ENCODE peak calls at places on chromosomes 16 and 17, in six cellular contexts. I, A, T, Q, N and D are unnamed samples.

GRCh38 chr16:4064950-4065352 is 51.3 kb downstream of the ADCY9 start:
- DNase-seq in A (no peak), N (no peak), Q (no peak), T (no peak), I (no peak), D (no peak)

GRCh38 chr16:1524366-1524765 is 9.1 kb upstream of the TMEM204 start:
- DNase-seq in I (no peak), Q (no peak), A (no peak), N (no peak), T (no peak), D (no peak)

GRCh38 chr16:46972971-46973456 is 460 bp downstream of the DNAJA2 start:
- DNase-seq in N (peak; percentile 12), I (no peak), Q (peak; percentile 51), T (peak; percentile 36), A (no peak), D (peak; percentile 11)

GRCh38 chr16:1989826-1990335 is at the start of gene SYNGR3:
- DNase-seq in I (no peak), A (no peak), Q (peak; percentile 54), T (no peak), N (no peak), D (no peak)

GRCh38 chr16:64621616-64622015 is 500.2 kb downstream of the CDH11 start:
- DNase-seq in A (no peak), I (no peak), Q (no peak), T (no peak), N (peak; percentile 12), D (no peak)

GRCh38 chr16:89320717-89321501 is 103.4 kb downstream of the ZNF778 start:
- DNase-seq in Q (peak; percentile 74), T (no peak), I (peak; percentile 42), N (peak; percentile 49), A (peak; percentile 71), D (peak; percentile 55)

GRCh38 chr17:4738136-4739121 is 1.2 kb upstream of the ZMYND15 start:
- DNase-seq in I (no peak), Q (peak; percentile 48), A (no peak), N (no peak), T (no peak), D (no peak)

GRCh38 chr16:4353675-4354074 is 2.6 kb upstream of the PAM16 start:
- DNase-seq in Q (no peak), N (no peak), I (no peak), T (no peak), A (no peak), D (no peak)

GRCh38 chr16:69894675-69895074 is 56.5 kb upstream of the CLEC18A start:
- DNase-seq in A (no peak), I (no peak), N (no peak), Q (no peak), T (no peak), D (no peak)

GRCh38 chr17:29577778-29578211 is 9.3 kb downstream of the TP53I13 start:
- DNase-seq in N (no peak), T (no peak), A (peak; percentile 65), I (peak; percentile 49), Q (no peak), D (no peak)

GRCh38 chr17:12990041-12990808 is 27.6 kb downstream of the ELAC2 start:
- DNase-seq in I (no peak), N (no peak), T (no peak), A (no peak), Q (peak; percentile 38), D (no peak)

GRCh38 chr17:307295-307691 is 45.3 kb downstream of the RPH3AL start:
- DNase-seq in N (no peak), Q (no peak), I (no peak), T (no peak), A (no peak), D (no peak)

GRCh38 chr16:68470461-68471150 is 22.3 kb upstream of the SMPD3 start:
- DNase-seq in I (no peak), Q (no peak), N (no peak), A (no peak), T (no peak), D (no peak)

GRCh38 chr16:20844054-20844453 is 37.7 kb downstream of the REXO5 start:
- DNase-seq in A (no peak), T (no peak), Q (no peak), I (no peak), N (no peak), D (peak; percentile 30)

GRCh38 chr16:50489187-50489586 is 59.0 kb upstream of the NKD1 start:
- DNase-seq in N (no peak), Q (no peak), T (no peak), I (no peak), A (no peak), D (no peak)

GRCh38 chr16:84986879-84987278 is 24.5 kb downstream of the ZDHHC7 start:
- DNase-seq in A (no peak), I (no peak), N (no peak), Q (no peak), T (no peak), D (no peak)

GRCh38 chr17:29108806-29109476 is 66.0 kb downstream of the PIPOX start:
- DNase-seq in T (no peak), Q (no peak), A (no peak), I (no peak), N (no peak), D (no peak)

GRCh38 chr16:50664270-50664669 is 16.8 kb downstream of the SNX20 start:
- DNase-seq in I (no peak), T (no peak), A (no peak), Q (no peak), N (no peak), D (no peak)

GRCh38 chr16:66473654-66474519 is 46.8 kb downstream of the BEAN1 start:
- DNase-seq in Q (no peak), T (no peak), I (no peak), N (no peak), A (no peak), D (no peak)

GRCh38 chr16:29825145-29826044 is 5.1 kb downstream of the MVP start:
- DNase-seq in Q (no peak), I (peak; percentile 90), A (peak; percentile 93), N (peak; percentile 93), T (no peak), D (peak; percentile 87)

GRCh38 chr17:29828676-29829291 is 101.2 kb downstream of the SSH2 start:
- DNase-seq in Q (no peak), I (no peak), N (no peak), A (no peak), T (no peak), D (no peak)

GRCh38 chr17:65185686-65186382 is 48.7 kb downstream of the RGS9 start:
- DNase-seq in A (no peak), I (no peak), Q (peak; percentile 48), N (no peak), T (no peak), D (no peak)

GRCh38 chr16:495127-495748 is 32.3 kb upstream of the CAPN15 start:
- DNase-seq in T (peak; percentile 59), N (peak; percentile 49), Q (peak; percentile 88), A (peak; percentile 43), I (peak; percentile 45), D (peak; percentile 54)

GRCh38 chr17:78197147-78197830 is 10.1 kb downstream of the AFMID start:
- DNase-seq in Q (no peak), T (no peak), N (no peak), A (no peak), I (no peak), D (peak; percentile 39)

GRCh38 chr16:85816159-85816558 is 16.7 kb downstream of the COX4I1 start:
- DNase-seq in Q (no peak), T (no peak), N (no peak), A (no peak), I (no peak), D (no peak)

GRCh38 chr17:38926290-38927070 is 1.1 kb downstream of the LASP1NB start:
- DNase-seq in T (no peak), N (no peak), A (peak; percentile 51), Q (no peak), I (no peak), D (no peak)

GRCh38 chr17:35898283-35899070 is 18.3 kb upstream of the CCL5 start:
- DNase-seq in T (no peak), I (no peak), Q (no peak), A (no peak), N (no peak), D (no peak)

GRCh38 chr16:74990832-74991231 is 5.9 kb upstream of the WDR59 start:
- DNase-seq in Q (no peak), T (no peak), N (no peak), I (no peak), A (no peak), D (no peak)

GRCh38 chr16:48499822-48500440 is 110.0 kb downstream of the N4BP1 start:
- DNase-seq in N (peak; percentile 93), A (peak; percentile 98), I (peak; percentile 98), T (no peak), Q (no peak), D (peak; percentile 95)

GRCh38 chr17:49861150-49861884 is 13.4 kb upstream of the TAC4 start:
- DNase-seq in A (peak; percentile 46), Q (peak; percentile 68), N (peak; percentile 40), I (peak; percentile 34), T (peak; percentile 64), D (peak; percentile 38)

GRCh38 chr17:17870292-17870691 is 33.5 kb upstream of the SREBF1 start:
- DNase-seq in I (no peak), T (no peak), A (no peak), Q (peak; percentile 36), N (no peak), D (no peak)
- TF ChIP-seq CTCF in I (no peak), T (no peak), A (no peak), Q (peak; percentile 61), N (no peak), D (no peak)

GRCh38 chr17:3295632-3296031 is 2.5 kb downstream of the OR3A1 start:
- DNase-seq in T (no peak), I (no peak), N (no peak), Q (no peak), A (no peak), D (no peak)

GRCh38 chr17:3298260-3298659 is at the start of gene OR3A1:
- DNase-seq in I (no peak), Q (no peak), T (no peak), A (no peak), N (no peak), D (no peak)
- TF ChIP-seq CTCF in I (no peak), Q (no peak), T (no peak), A (no peak), N (no peak), D (no peak)

DNA sequence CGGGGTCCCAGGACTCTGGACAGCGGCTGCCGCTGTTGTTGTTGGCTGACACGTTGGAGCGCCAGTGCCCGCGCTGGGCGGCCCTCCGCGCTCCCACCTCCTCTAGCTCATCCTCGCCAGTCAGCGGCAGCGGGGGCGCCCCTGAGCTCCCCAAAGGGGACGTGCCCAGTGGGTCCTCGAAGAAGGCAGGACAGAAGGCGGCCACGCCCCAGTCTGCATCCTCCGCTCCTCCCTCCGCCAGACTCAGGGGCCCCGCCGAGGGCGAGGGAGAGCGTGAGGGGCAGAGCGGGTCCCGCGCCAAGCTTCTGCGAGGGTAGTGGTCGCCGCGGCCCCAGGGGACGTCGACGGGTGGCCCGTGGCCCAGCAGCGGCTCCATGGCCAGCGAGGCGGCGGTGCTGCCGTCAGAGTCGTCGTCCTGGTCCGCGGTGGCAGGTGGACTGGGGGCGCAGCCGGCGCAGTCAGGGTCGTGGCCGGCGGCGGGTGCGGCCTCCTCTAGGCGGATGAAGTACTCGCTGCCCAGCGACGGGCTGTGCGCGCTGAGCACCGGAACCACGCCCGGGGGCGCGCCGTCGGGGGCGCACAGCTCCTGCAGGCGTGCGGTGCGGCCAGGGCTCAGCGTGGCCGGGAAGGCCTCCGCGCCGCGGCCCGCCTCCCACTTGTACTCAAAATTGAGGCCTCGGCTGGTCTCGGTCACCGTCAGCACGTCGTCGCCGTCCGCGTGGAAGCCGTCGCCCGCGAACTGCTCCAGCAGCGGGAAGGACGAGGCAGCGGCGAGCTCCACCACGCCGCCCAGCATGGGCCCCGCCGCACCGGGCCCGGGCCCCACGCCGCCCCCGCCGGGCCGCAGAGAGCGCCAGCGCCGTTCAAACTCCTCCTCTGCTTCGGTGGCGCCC is 43.2 kb upstream of the PVALEF start:
- DNase-seq in N (no peak), A (no peak), Q (peak; percentile 68), T (no peak), I (no peak), D (no peak)
- TF ChIP-seq CTCF in N (no peak), A (no peak), Q (peak; percentile 43), T (no peak), I (no peak), D (no peak)

GRCh38 chr16:17474037-17474436 is 3.3 kb upstream of the XYLT1 start:
- DNase-seq in N (peak; percentile 42), Q (no peak), T (no peak), A (no peak), I (no peak), D (no peak)
- TF ChIP-seq CTCF in N (peak; percentile 16), Q (no peak), T (no peak), A (no peak), I (no peak), D (no peak)